ENCODE peak calls at places on chromosomes 7 and 10, in four cellular contexts. Y, W, L and A are unnamed samples.

GRCh38 chr7:30877010-30877740 is 34.5 kb upstream of the AQP1 start:
- DNase-seq in W (no peak), L (no peak), Y (no peak), A (no peak)

GRCh38 chr7:118590107-118590506 is 365.6 kb downstream of the ANKRD7 start:
- DNase-seq in W (no peak), L (no peak), Y (no peak), A (no peak)

GRCh38 chr7:37786741-37787569 is 61.4 kb upstream of the NME8 start:
- DNase-seq in L (no peak), Y (no peak), W (no peak), A (peak)

GRCh38 chr10:69963178-69963834 is 89.3 kb upstream of the MACROH2A2 start:
- DNase-seq in Y (no peak), W (no peak), L (no peak), A (no peak)

GRCh38 chr7:65925040-65925439 is 52.2 kb downstream of the VKORC1L1 start:
- DNase-seq in L (no peak), W (no peak), Y (peak), A (no peak)

GRCh38 chr10:127148066-127148932 is 48.1 kb downstream of the INSYN2A start:
- DNase-seq in W (no peak), Y (no peak), L (no peak), A (no peak)

GRCh38 chr7:140022582-140023211 is 40.1 kb downstream of the PARP12 start:
- DNase-seq in W (no peak), Y (no peak), L (no peak), A (no peak)

GRCh38 chr10:90787906-90788491 is 69.8 kb downstream of the HTR7 start:
- DNase-seq in W (no peak), L (peak), Y (peak), A (no peak)

GRCh38 chr7:378041-378420 is 88.1 kb downstream of the FOXL3 start:
- DNase-seq in W (no peak), Y (no peak), L (no peak), A (no peak)

GRCh38 chr7:29127527-29127926 is 18.8 kb downstream of the CPVL start:
- DNase-seq in Y (no peak), L (no peak), W (no peak), A (no peak)

GRCh38 chr7:16660702-16661464 is 14.9 kb downstream of the BZW2 start:
- DNase-seq in Y (peak), W (no peak), L (no peak), A (no peak)

DNA sequence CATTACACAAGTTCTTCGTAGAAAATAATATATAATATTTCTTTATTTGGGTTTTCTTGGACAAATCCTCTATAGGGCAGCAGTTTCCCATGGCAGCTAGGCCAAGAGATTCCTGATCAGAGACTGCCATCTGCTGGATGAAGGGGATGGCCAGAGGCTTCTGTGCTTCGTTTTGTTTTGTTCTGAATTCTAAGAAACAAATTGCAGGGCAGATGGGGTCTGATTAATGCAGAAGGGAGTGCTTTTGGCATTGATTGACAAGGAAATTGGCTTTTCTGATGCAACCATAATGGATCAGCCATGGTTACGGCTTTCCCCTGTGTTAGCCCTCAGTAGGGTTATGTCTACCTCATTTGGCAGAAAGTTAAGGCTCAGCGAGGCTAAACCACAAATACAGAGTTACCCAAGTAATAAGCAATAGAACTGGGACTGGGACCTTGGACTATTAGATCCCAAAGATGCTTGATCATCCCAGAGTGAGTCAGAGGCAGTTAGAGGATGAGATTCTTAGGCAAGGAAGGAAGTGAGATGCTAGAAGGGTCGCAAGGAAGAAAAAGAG is 401.6 kb downstream of the TNS3 start:
- DNase-seq in Y (peak), W (no peak), L (peak), A (no peak)
- TF ChIP-seq CREB1 in Y (no peak), W (no peak), L (no peak), A (no peak)

GRCh38 chr7:141342664-141343400 is 208.4 kb upstream of the AGK start:
- DNase-seq in Y (no peak), L (no peak), W (no peak), A (no peak)

GRCh38 chr7:141335164-141335563 is 216.0 kb upstream of the AGK start:
- DNase-seq in Y (no peak), L (no peak), W (no peak), A (no peak)

GRCh38 chr7:141344153-141344935 is 206.9 kb upstream of the AGK start:
- DNase-seq in Y (no peak), L (no peak), W (no peak), A (no peak)

GRCh38 chr7:141339603-141340002 is 211.6 kb upstream of the AGK start:
- DNase-seq in L (no peak), W (no peak), Y (no peak), A (no peak)
- TF ChIP-seq CEBPB in L (no peak), W (no peak), Y (no peak), A (no peak)

DNA sequence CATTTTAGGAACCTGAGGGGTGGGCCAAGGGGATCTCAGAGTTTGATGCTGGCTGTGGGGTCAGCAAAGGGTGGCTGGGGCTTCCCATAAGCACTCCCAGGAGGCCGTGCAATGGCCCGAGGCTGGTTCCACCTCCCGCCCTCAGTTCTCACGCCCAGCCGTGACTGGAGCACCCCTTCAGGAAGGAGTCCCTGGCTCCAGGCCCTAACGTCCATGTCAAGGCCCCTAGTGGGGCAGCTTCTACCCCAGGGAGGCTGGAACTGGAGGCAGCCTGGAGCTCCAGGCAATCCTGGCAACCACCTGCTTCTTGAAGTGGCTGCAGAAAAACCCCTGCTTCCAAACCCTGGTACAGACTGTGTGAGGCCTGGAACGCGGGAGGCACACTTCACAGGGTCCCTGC is 165.5 kb downstream of the DIP2C start:
- DNase-seq in Y (no peak), L (no peak), W (no peak), A (no peak)
- TF ChIP-seq CREB1 in Y (no peak), L (no peak), W (no peak), A (no peak)

GRCh38 chr10:34131152-34131551 is 683.9 kb downstream of the PARD3 start:
- DNase-seq in W (no peak), Y (no peak), L (no peak), A (no peak)
- TF ChIP-seq CEBPB in W (no peak), Y (no peak), L (no peak), A (no peak)

DNA sequence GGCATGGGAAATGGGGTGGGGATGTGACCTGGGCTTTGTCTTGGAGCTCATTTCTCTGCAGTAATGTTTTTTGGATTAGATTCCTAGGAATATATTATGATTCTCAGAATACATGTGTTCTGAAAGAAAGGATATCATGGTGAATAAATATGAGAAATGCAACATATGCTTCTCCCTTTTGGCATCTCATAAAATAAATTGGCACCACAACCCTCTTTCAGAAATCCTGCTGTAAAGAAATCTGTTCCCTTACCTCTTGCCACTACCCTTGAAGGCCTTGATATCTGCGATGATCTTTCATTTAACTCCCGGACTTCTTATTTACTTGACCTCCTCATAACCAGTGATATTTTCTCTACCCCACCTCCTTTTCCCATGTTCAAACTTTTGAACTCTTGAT is 469.4 kb downstream of the ADRA2A start:
- DNase-seq in W (no peak), Y (no peak), L (no peak), A (no peak)
- TF ChIP-seq CREB1 in W (no peak), Y (no peak), L (no peak), A (no peak)

DNA sequence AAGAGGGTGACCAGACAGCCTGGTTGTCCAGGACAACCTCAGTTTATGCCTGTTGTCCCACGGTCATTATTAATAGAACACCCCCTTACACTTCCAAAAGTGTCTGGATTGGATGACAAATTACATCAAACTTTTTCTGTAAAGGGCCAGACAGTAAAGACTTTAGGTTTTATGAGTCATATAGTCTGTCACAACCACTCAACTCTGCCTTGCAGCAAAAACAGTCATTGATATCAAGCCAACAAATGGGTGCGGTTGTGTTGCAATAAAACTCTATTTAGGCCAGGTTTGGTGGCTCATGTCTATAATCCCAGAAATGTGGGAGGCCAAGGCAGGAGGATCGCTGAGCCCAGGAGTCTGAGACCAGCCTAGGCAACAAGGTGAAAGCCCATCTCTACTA is 66.7 kb upstream of the ATP6V0A4 start:
- DNase-seq in L (no peak), W (no peak), Y (no peak), A (no peak)
- TF ChIP-seq CEBPB in L (peak), W (no peak), Y (no peak), A (no peak)

DNA sequence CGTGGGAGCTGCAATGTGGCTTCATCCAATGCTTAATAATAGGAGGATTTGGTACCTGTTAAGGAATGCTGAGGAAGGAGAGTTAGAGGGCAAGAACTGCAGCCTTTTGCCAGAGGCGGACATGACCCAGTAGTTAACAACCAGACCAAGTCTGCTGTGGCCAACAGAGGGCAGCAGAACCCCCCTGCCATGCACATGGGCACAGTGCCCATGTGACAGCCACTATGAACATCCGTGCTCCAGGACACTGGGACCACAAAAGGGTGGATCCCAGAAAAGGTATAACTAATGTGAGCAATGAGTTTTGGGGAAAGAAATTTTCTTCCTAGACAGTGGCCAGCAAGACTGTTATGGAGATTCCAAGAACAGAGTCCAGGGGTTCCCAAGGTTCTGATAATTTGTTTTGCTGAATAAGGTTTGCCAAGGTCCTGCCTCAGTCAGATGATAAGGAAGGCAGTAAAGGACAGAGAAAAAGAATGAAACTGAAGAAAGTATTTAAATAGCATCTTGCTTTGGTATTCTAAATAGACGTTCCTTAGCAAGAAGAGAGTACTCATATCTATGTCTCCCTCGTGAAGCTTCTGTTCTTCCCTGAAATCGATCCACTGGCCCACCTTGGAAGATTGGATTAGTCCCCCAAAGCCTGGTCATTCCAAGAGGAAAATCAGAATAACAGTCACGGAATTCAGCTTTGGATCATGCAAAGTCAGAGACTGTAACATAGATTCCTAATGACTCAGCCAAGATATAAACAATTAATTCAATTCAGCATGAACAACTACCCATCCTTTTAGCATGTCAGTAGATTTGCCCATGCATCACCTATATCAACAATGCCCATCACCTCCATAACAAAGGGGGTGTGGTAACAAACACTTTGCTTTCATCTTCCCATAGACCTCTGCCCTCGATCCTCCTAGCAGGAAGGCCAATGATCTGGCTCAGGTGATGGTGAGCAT is 56.0 kb downstream of the LGI1 start:
- DNase-seq in Y (peak), W (peak), L (no peak), A (no peak)
- TF ChIP-seq CREB1 in Y (no peak), W (no peak), L (no peak), A (no peak)

DNA sequence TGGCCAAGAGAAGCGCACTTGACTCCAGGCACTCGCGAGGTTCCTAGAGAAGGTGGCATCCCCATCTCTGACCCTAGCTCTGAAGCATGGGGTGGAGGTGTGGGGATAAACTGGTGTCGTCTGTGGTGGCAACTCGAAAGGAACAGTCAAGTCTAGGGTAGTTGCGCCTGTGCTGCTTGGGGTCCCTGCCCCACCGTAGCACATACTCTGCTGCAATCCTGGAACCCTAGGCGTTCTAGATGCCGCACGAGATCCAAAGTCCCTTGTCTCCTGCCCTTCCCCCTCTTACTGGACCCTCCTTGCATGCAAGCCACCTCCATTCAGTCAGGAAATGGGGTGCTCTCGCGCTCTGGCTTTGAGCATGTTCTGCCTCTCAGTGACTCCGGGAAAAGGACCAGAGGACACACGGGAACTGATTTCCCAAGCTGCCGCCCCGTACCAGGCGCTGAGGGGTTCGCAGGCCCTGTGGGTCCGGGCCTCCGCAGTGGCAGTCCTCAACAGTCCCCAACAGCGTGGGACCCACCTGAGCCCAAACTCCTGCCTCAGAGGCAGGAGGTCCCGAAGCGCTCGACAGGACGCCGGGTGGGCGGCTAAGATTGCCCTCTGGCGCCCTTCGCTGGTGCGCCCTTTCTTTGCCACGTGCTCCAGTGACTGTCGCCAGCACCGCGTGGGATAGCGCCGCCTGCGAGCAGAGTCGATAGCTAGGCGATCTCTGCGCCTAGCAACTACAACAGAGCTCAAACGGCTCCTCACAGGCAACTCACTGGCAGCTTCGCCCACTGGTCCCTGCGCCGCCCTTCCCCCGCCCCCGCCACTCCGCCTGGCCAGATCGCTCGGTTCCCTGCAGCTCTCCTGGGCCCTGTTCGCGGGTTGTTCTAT is 452.0 kb downstream of the REEP3 start:
- DNase-seq in W (no peak), L (no peak), Y (no peak), A (no peak)
- TF ChIP-seq CEBPB in W (no peak), L (no peak), Y (no peak), A (no peak)

DNA sequence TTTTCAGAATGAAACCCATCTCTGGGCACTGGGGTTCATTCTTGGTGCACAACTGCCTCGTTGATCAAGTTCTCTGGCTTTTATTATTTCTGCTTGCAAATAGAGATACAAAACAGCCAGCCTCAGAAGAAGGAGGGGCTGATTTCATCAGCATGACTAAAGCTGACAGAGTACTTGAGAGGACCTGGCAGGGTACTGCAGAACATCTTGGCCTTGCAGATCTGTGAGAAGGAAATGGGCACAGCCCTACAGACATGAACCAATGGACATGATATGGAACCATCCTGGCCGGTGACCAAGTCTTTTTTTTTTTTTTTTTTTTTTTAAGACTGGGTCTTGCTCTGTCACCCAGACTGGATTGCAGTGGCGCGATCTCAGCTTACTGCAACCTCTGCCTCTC is 240.6 kb downstream of the VTI1A start:
- DNase-seq in L (no peak), Y (no peak), W (no peak), A (no peak)
- TF ChIP-seq CREB1 in L (no peak), Y (no peak), W (no peak), A (no peak)

GRCh38 chr10:115422624-115423023 is 329.5 kb downstream of the ATRNL1 start:
- DNase-seq in W (no peak), Y (no peak), L (no peak), A (no peak)

GRCh38 chr10:115432188-115432819 is 339.1 kb downstream of the ATRNL1 start:
- DNase-seq in Y (peak), L (no peak), W (no peak), A (no peak)

DNA sequence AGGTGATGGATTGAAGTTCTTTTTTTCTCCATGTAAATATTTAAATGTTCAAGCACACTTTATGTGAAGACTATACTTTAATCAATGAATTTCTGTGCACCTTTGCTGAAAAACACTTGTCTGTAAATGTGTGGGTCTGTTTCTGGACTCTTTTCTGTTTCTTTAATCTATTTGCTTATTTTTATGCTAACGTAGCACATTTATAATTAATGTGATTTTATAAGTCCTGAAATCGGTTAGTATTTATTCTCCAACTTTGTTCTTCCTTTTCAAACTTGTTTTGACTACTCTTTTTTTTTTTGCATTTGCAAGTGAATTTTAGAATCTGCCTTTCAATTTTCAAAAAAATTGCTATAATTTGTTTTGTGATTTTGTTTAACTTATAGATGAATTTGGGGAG is 334.4 kb downstream of the ATRNL1 start:
- DNase-seq in W (no peak), L (no peak), Y (no peak), A (no peak)
- TF ChIP-seq CEBPB in W (no peak), L (no peak), Y (no peak), A (no peak)